ENCODE peak calls at places on chromosomes 6 and 20, in nine cellular contexts. P, G, S, H, D, J, E, O and Z are unnamed samples.
A peak's percentile ranks its signal among the peaks of the same experiment; 100 is the strongest.

GRCh38 chr6:13487122-13488014 is at the start of gene GFOD1:
- DNase-seq in P (peak; percentile 89), G (peak; percentile 88), S (peak; percentile 92), H (peak; percentile 42), D (peak; percentile 82), J (peak; percentile 95), E (peak; percentile 94), O (peak; percentile 97), Z (peak; percentile 47)

GRCh38 chr6:116385462-116385807 is 14.7 kb downstream of the DSE start:
- DNase-seq in P (peak; percentile 69), G (no peak), S (peak; percentile 56), H (no peak), D (no peak), J (no peak), E (no peak), O (no peak), Z (no peak)

GRCh38 chr20:24016560-24016959 is 28.0 kb upstream of the GGTLC1 start:
- DNase-seq in P (no peak), G (no peak), S (no peak), H (no peak), D (no peak), J (no peak), E (no peak), O (no peak), Z (no peak)

GRCh38 chr6:53027131-53027718 is 32.1 kb upstream of the GSTA4 start:
- DNase-seq in P (no peak), G (no peak), S (no peak), H (no peak), D (no peak), J (no peak), E (no peak), O (no peak), Z (no peak)

GRCh38 chr6:134046054-134046453 is 6.4 kb downstream of the SLC2A12 start:
- DNase-seq in P (no peak), G (no peak), S (no peak), H (no peak), D (no peak), J (no peak), E (no peak), O (no peak), Z (no peak)

GRCh38 chr6:54244430-54244829 is 63.8 kb upstream of the TINAG start:
- DNase-seq in P (peak; percentile 71), G (no peak), S (peak; percentile 44), H (peak; percentile 23), D (peak; percentile 50), J (no peak), E (no peak), O (peak; percentile 3), Z (no peak)

GRCh38 chr6:162032620-162033019 is 694.9 kb downstream of the PRKN start:
- DNase-seq in P (no peak), G (no peak), S (peak; percentile 69), H (no peak), D (peak; percentile 55), J (no peak), E (no peak), O (no peak), Z (no peak)

GRCh38 chr6:134534708-134535149 is 216.8 kb upstream of the SGK1 start:
- DNase-seq in P (peak; percentile 43), G (no peak), S (no peak), H (no peak), D (no peak), J (no peak), E (no peak), O (no peak), Z (no peak)

GRCh38 chr20:48930878-48931277 is 9.4 kb downstream of the ARFGEF2 start:
- DNase-seq in P (no peak), G (no peak), S (no peak), H (no peak), D (no peak), J (no peak), E (no peak), O (no peak), Z (no peak)

GRCh38 chr6:12493446-12493845 is 203.3 kb downstream of the EDN1 start:
- DNase-seq in P (no peak), G (no peak), S (no peak), H (no peak), D (no peak), J (no peak), E (no peak), O (no peak), Z (no peak)

GRCh38 chr6:2693191-2693590 is 57.5 kb downstream of the MYLK4 start:
- DNase-seq in P (no peak), G (no peak), S (no peak), H (no peak), D (no peak), J (no peak), E (no peak), O (no peak), Z (no peak)

GRCh38 chr20:45337367-45338120 is 10.7 kb downstream of the SDC4 start:
- DNase-seq in P (peak; percentile 78), G (peak; percentile 65), S (peak; percentile 94), H (no peak), D (peak; percentile 81), J (peak; percentile 68), E (no peak), O (no peak), Z (no peak)

GRCh38 chr6:328184-328670 is 35.9 kb downstream of the DUSP22 start:
- DNase-seq in P (peak; percentile 55), G (no peak), S (peak; percentile 91), H (no peak), D (peak; percentile 88), J (no peak), E (peak; percentile 84), O (no peak), Z (no peak)

GRCh38 chr6:10300071-10300470 is 114.8 kb downstream of the TFAP2A start:
- DNase-seq in P (peak; percentile 79), G (no peak), S (no peak), H (peak; percentile 12), D (no peak), J (no peak), E (no peak), O (no peak), Z (no peak)

GRCh38 chr6:26118999-26119398 is 31.8 kb downstream of the HFE start:
- DNase-seq in P (peak; percentile 87), G (no peak), S (peak; percentile 94), H (peak; percentile 89), D (no peak), J (no peak), E (no peak), O (no peak), Z (no peak)

GRCh38 chr20:9136114-9136513 is 67.2 kb downstream of the PLCB4 start:
- DNase-seq in P (no peak), G (no peak), S (no peak), H (no peak), D (no peak), J (no peak), E (no peak), O (no peak), Z (no peak)

GRCh38 chr20:47027456-47027855 is 132.8 kb downstream of the EYA2 start:
- DNase-seq in P (no peak), G (no peak), S (no peak), H (no peak), D (no peak), J (no peak), E (no peak), O (no peak), Z (no peak)

GRCh38 chr20:30816182-30816645 is 441.2 kb upstream of the DEFB115 start:
- DNase-seq in P (no peak), G (no peak), S (peak; percentile 68), H (no peak), D (peak; percentile 7), J (peak; percentile 83), E (no peak), O (peak; percentile 34), Z (no peak)

GRCh38 chr6:75504902-75505233 is 11.3 kb upstream of the FILIP1 start:
- DNase-seq in P (no peak), G (no peak), S (peak; percentile 55), H (no peak), D (peak; percentile 49), J (no peak), E (no peak), O (no peak), Z (no peak)
- TF ChIP-seq CTCF in P (peak; percentile 29), G (no peak), S (peak; percentile 47), H (no peak), D (peak; percentile 42), J (peak; percentile 68), E (no peak), O (peak; percentile 46), Z (no peak)

GRCh38 chr6:111306104-111306888 is 176.7 kb downstream of the REV3L start:
- DNase-seq in P (peak; percentile 36), G (no peak), S (no peak), H (no peak), D (no peak), J (no peak), E (no peak), O (no peak), Z (no peak)
- TF ChIP-seq CTCF in P (no peak), G (no peak), S (no peak), H (no peak), D (no peak), J (no peak), E (no peak), O (no peak), Z (no peak)

DNA sequence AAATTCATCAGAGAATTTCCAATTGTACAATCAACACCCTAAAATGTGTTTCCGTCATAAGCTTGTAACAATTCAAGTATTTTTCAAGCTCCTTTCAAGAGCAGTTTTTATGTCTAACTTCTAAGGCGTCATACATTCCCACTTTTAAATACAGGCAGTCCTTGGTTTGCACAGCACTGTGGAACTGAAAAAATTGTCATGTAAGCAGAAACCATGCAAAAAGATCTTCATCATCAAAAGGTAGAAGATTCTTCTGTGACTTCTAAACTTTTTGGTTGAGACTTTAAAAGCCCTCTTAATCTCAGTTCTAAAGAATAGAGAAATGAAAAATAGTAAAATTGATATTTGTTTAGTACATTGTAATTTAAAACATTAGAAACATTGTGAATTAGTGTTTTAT is 315.6 kb downstream of the TPBG start:
- DNase-seq in P (no peak), G (no peak), S (no peak), H (no peak), D (no peak), J (no peak), E (no peak), O (no peak), Z (no peak)
- TF ChIP-seq CTCF in P (no peak), G (no peak), S (no peak), H (no peak), D (no peak), J (no peak), E (no peak), O (no peak), Z (no peak)

GRCh38 chr20:2276015-2276414 is 19.8 kb upstream of the TGM3 start:
- DNase-seq in P (peak; percentile 33), G (no peak), S (no peak), H (no peak), D (no peak), J (no peak), E (no peak), O (no peak), Z (no peak)
- TF ChIP-seq CTCF in P (peak; percentile 36), G (no peak), S (no peak), H (no peak), D (no peak), J (no peak), E (no peak), O (no peak), Z (no peak)

GRCh38 chr6:45789238-45789637 is 226.4 kb downstream of the CLIC5 start:
- DNase-seq in P (no peak), G (no peak), S (no peak), H (no peak), D (no peak), J (no peak), E (no peak), O (no peak), Z (no peak)
- TF ChIP-seq CTCF in P (no peak), G (no peak), S (no peak), H (no peak), D (no peak), J (no peak), E (no peak), O (no peak), Z (no peak)